ENCODE peak calls at places on chromosomes 16 and 17, in five cellular contexts. O is GM12878, C is HepG2, Q is K562, B is upper lobe of left lung. F is an unnamed sample.

GRCh38 chr17:47935961-47936360 is 5.4 kb upstream of the PNPO start:
- ATAC-seq in O (no peak), C (no peak), Q (peak; percentile 78), B (no peak), F (no peak)

GRCh38 chr16:48536600-48537200 is 73.3 kb downstream of the N4BP1 start:
- ATAC-seq in O (peak; percentile 29), C (no peak), Q (no peak), B (peak; percentile 43), F (peak; percentile 14)

GRCh38 chr16:12086861-12087260 is 110.3 kb downstream of the SNX29 start:
- ATAC-seq in O (no peak), C (no peak), Q (no peak), B (no peak), F (no peak)

GRCh38 chr17:41773190-41773588 is 13.3 kb downstream of the JUP start:
- ATAC-seq in O (no peak), C (peak; percentile 75), Q (no peak), B (peak; percentile 2), F (peak; percentile 57)

GRCh38 chr17:78946631-78947030 is 21.4 kb upstream of the TIMP2 start:
- ATAC-seq in O (no peak), C (no peak), Q (no peak), B (no peak), F (no peak)

GRCh38 chr16:76656951-76657498 is 379.8 kb downstream of the CNTNAP4 start:
- ATAC-seq in O (no peak), C (no peak), Q (no peak), B (no peak), F (no peak)

GRCh38 chr16:85652431-85653221 is 36.1 kb downstream of the GINS2 start:
- ATAC-seq in O (peak; percentile 44), C (peak; percentile 63), Q (peak; percentile 84), B (peak; percentile 73), F (peak; percentile 84)

GRCh38 chr17:4987767-4988083 is 250 bp upstream of the CAMTA2 start:
- ATAC-seq in O (no peak), C (no peak), Q (no peak), B (no peak), F (peak; percentile 17)

GRCh38 chr17:42720996-42721583 is 23.8 kb downstream of the EZH1 start:
- ATAC-seq in O (peak; percentile 94), C (peak; percentile 90), Q (peak; percentile 90), B (peak; percentile 88), F (peak; percentile 71)

GRCh38 chr17:9948967-9949366 is 43.9 kb upstream of the RCVRN start:
- ATAC-seq in O (no peak), C (no peak), Q (no peak), B (peak; percentile 56), F (peak; percentile 46)

GRCh38 chr17:69325518-69326301 is 1.2 kb downstream of the ABCA5 start:
- ATAC-seq in O (no peak), C (peak; percentile 14), Q (no peak), B (no peak), F (no peak)

GRCh38 chr16:25256821-25257503 is 683 bp downstream of the ZKSCAN2 start:
- ATAC-seq in O (peak; percentile 15), C (peak; percentile 40), Q (peak; percentile 31), B (no peak), F (no peak)

GRCh38 chr16:88426018-88426417 is 27.1 kb upstream of the ZFPM1 start:
- ATAC-seq in O (no peak), C (no peak), Q (no peak), B (no peak), F (no peak)

GRCh38 chr17:58960068-58960467 is 146.6 kb downstream of the TRIM37 start:
- ATAC-seq in O (peak; percentile 58), C (no peak), Q (no peak), B (no peak), F (no peak)

GRCh38 chr17:40518401-40519088 is 17.1 kb upstream of the TNS4 start:
- ATAC-seq in O (no peak), C (no peak), Q (no peak), B (no peak), F (no peak)

GRCh38 chr16:58426095-58426494 is 33.8 kb downstream of the GINS3 start:
- ATAC-seq in O (peak; percentile 91), C (no peak), Q (no peak), B (peak; percentile 72), F (peak; percentile 10)

GRCh38 chr17:5297245-5297644 is 15.2 kb downstream of the RABEP1 start:
- ATAC-seq in O (peak; percentile 42), C (no peak), Q (no peak), B (no peak), F (no peak)

GRCh38 chr16:89084814-89085612 is 8.6 kb upstream of the ACSF3 start:
- ATAC-seq in O (no peak), C (no peak), Q (no peak), B (no peak), F (no peak)

GRCh38 chr16:8600144-8600856 is 10.0 kb upstream of the TMEM114 start:
- ATAC-seq in O (no peak), C (peak; percentile 88), Q (no peak), B (no peak), F (no peak)

GRCh38 chr16:8591451-8591850 is 1.1 kb upstream of the TMEM114 start:
- ATAC-seq in O (no peak), C (no peak), Q (no peak), B (no peak), F (no peak)

GRCh38 chr16:8594149-8594666 is 3.9 kb upstream of the TMEM114 start:
- ATAC-seq in O (peak; percentile 68), C (no peak), Q (peak; percentile 87), B (no peak), F (no peak)

GRCh38 chr16:8595783-8596182 is 5.5 kb upstream of the TMEM114 start:
- ATAC-seq in O (no peak), C (no peak), Q (no peak), B (no peak), F (no peak)

GRCh38 chr16:8596581-8596980 is 6.3 kb upstream of the TMEM114 start:
- ATAC-seq in O (no peak), C (no peak), Q (no peak), B (no peak), F (no peak)
- TF ChIP-seq EP300 in O (no peak), C (no peak), Q (no peak), B (no peak), F (no peak)

GRCh38 chr17:1561420-1562177 is 993 bp downstream of the PITPNA start:
- ATAC-seq in O (peak; percentile 63), C (peak; percentile 68), Q (peak; percentile 72), B (peak; percentile 44), F (peak; percentile 20)
- TF ChIP-seq CTCF in O (peak; percentile 41), C (peak; percentile 51), Q (peak; percentile 79), B (peak; percentile 42), F (no peak)

GRCh38 chr16:65224994-65225393 is 103.1 kb upstream of the CDH11 start:
- ATAC-seq in O (no peak), C (no peak), Q (no peak), B (no peak), F (no peak)
- TF ChIP-seq POLR2AphosphoS5 in O (no peak), C (no peak), Q (no peak), B (no peak), F (no peak)

GRCh38 chr16:62751218-62751617 is 715.0 kb upstream of the CDH8 start:
- ATAC-seq in O (peak; percentile 89), C (no peak), Q (no peak), B (no peak), F (no peak)

GRCh38 chr16:62755938-62756337 is 719.7 kb upstream of the CDH8 start:
- ATAC-seq in O (peak; percentile 24), C (no peak), Q (no peak), B (no peak), F (no peak)

GRCh38 chr16:62752837-62753236 is 716.6 kb upstream of the CDH8 start:
- ATAC-seq in O (no peak), C (no peak), Q (no peak), B (no peak), F (no peak)
- TF ChIP-seq EP300 in O (no peak), C (no peak), Q (no peak), B (no peak), F (no peak)

GRCh38 chr16:30353438-30354129 is 1.5 kb downstream of the CD2BP2 start:
- ATAC-seq in O (no peak), C (no peak), Q (no peak), B (no peak), F (no peak)

GRCh38 chr16:30354423-30355143 is 525 bp downstream of the CD2BP2 start:
- ATAC-seq in O (peak; percentile 45), C (peak; percentile 27), Q (peak; percentile 43), B (peak; percentile 56), F (peak; percentile 17)

GRCh38 chr16:30355954-30356308 is 823 bp upstream of the CD2BP2 start:
- ATAC-seq in O (no peak), C (no peak), Q (no peak), B (no peak), F (no peak)

GRCh38 chr16:30356401-30357084 is 1.4 kb upstream of the CD2BP2 start:
- ATAC-seq in O (no peak), C (no peak), Q (no peak), B (no peak), F (no peak)

DNA sequence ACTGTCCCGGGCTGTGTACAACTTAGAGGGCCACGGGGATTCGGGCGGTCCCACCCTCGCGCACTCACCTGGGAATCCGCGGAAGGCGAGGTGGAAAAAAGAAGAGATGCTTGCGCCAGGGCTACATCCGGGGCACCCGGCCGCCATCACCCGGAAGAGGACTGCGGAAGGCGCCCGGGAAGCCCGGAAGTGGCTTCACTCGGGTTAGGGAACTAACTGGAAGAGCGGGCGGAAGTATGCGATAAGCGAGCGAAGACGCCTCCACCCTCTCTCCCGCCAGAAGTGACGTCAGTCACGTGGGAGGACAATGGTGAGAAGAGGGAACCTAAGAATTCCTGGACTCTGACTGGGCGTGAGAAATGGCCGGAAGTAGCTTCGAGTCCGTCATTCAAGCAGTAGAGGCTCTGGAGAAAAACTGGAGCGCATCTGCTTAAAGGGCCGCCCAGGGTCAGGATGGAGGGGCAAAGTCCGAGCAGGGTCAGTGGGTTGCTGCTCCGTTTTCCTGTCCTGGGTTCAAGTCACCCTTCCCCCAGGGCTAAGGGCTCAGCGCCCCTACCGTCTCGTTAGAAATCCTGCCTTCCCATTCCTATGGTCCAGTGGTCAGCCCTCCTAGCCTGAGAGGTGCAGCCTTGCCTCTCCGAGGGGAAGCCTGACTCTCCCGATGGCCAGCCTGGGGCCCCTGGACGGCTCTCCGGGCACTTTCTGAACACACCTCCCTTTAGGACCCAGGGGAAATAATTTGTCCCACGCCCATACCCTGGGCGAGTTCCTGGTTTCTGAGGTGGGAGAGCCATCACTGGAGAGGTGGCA is at the start of gene CD2BP2:
- ATAC-seq in O (peak; percentile 81), C (peak; percentile 82), Q (peak; percentile 90), B (peak; percentile 95), F (peak; percentile 95)
- TF ChIP-seq CTCF in O (no peak), C (peak; percentile 45), Q (peak; percentile 1), B (no peak), F (no peak)

DNA sequence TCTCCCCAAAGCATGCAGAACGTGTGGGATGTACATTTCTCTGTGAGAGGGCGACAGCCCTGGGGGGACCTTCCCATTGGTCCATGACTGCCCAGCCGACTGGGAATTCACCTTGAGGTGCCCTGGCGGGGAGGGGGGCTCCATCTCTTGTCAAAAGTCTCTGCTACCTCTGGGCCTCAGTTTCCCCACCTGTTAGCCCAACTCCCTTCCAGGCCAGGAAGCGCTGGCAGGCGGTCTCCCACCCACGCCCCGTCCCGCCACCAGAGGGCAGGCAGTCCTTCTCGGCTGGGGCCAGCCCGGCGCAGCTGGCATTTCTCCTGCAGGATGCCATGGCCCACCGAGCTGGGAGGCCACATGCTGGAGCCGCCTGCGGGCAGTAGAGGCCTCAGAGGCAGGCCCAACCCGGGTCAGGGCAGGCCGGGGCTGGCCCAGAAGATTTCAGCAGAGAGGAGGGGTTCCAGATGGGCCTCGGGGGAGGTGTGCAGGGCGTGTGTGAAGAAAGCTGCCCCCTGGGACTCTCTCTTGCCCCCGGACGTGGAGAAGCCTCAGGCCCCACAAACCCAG is 16.6 kb downstream of the CD7 start:
- ATAC-seq in O (peak; percentile 19), C (peak; percentile 31), Q (peak; percentile 32), B (peak; percentile 7), F (no peak)
- TF ChIP-seq POLR2AphosphoS5 in O (no peak), C (no peak), Q (no peak), B (no peak), F (no peak)

GRCh38 chr16:5073279-5073629 is 1.6 kb downstream of the ALG1 start:
- ATAC-seq in O (no peak), C (no peak), Q (no peak), B (no peak), F (no peak)
- TF ChIP-seq EP300 in O (no peak), C (no peak), Q (no peak), B (no peak), F (no peak)

F was measured in gastroesophageal sphincter.